ENCODE peak calls at places on chromosomes 4 and X, in four cellular contexts. C, A, F and H are unnamed samples.

GRCh38 chr4:19024047-19024446 is 1002.5 kb upstream of the LCORL start:
- DNase-seq in A (no peak), F (no peak), C (no peak), H (no peak)

GRCh38 chrX:123348468-123348867 is 164.4 kb downstream of the GRIA3 start:
- DNase-seq in F (no peak), C (no peak), A (no peak), H (no peak)

GRCh38 chrX:44072631-44073030 is 99.4 kb upstream of the NDP start:
- DNase-seq in C (no peak), A (no peak), F (no peak), H (no peak)

GRCh38 chr4:29734785-29735184 is 985.4 kb upstream of the PCDH7 start:
- DNase-seq in C (no peak), F (no peak), A (no peak), H (no peak)

GRCh38 chrX:23822397-23822796 is 39.4 kb downstream of the SAT1 start:
- DNase-seq in A (no peak), F (no peak), C (no peak), H (no peak)

GRCh38 chr4:56410247-56410646 is 23.0 kb upstream of the AASDH start:
- DNase-seq in A (peak; percentile 47), C (peak; percentile 78), F (no peak), H (peak; percentile 36)

GRCh38 chrX:71532078-71532752 is 689 bp upstream of the OGT start:
- DNase-seq in A (no peak), F (no peak), C (peak; percentile 5), H (no peak)

GRCh38 chr4:1241466-1241935 is 7.4 kb downstream of the CTBP1 start:
- DNase-seq in F (no peak), C (no peak), A (no peak), H (peak; percentile 64)

GRCh38 chr4:113784497-113785254 is 23.1 kb upstream of the CAMK2D start:
- DNase-seq in C (no peak), A (no peak), F (no peak), H (no peak)

GRCh38 chr4:172225457-172225856 is 412.3 kb downstream of the GALNTL6 start:
- DNase-seq in A (no peak), C (no peak), F (no peak), H (no peak)

GRCh38 chr4:154014401-154015105 is 225.7 kb upstream of the SFRP2 start:
- DNase-seq in A (no peak), C (no peak), F (no peak), H (no peak)

GRCh38 chrX:55714111-55714510 is 3.4 kb upstream of the RRAGB start:
- DNase-seq in C (no peak), A (no peak), F (no peak), H (no peak)

GRCh38 chrX:17547658-17548057 is 172.7 kb downstream of the NHS start:
- DNase-seq in F (no peak), C (no peak), A (peak; percentile 87), H (peak; percentile 64)

GRCh38 chrX:30301977-30302376 is 7.2 kb downstream of the NR0B1 start:
- DNase-seq in F (no peak), C (no peak), A (no peak), H (no peak)

GRCh38 chr4:151905197-151905596 is 144.4 kb upstream of the GATB start:
- DNase-seq in A (no peak), C (no peak), F (no peak), H (no peak)

GRCh38 chrX:112211459-112211858 is 128.9 kb upstream of the TRPC5 start:
- DNase-seq in F (no peak), A (no peak), C (no peak), H (no peak)

DNA sequence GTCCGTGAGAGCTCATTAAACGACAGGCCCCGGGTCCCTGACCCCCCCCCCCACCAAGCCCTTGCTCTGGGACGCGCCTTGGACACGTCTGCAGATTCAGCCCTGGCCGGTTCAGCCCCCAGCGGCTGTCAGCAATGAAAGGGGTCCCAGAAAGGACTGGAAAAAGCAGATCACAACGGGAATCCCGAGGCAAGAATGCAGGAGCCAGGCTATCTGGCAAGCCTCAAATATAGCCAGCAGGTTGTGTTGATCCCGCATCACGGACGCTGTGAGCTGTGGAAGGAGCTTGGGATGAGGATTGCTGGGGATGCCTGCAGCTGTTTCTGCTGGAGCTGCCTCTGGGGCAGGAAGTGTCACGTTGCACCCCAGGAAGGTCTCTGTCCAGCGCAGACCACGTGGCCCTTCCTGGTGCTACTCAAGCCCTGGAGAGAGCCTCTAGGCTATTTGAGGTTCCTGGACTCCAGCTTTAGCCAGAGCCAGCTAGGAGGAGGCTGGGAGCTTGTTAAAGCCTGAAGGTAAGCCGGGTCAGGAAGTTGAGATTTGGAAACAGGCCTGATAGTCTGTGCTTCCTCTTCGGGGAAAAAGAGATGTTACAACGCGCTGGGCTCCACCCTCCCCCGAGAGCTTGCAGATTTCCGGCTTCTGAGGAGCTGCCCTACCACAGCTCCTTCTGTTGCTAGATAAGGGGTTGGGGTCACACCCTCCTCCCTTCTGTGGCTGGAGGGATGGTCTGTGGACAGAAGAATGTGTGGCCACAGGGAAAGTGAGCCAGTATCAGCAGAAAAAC is 19.3 kb upstream of the CSF2RA start:
- DNase-seq in A (peak; percentile 39), F (no peak), C (peak; percentile 32), H (no peak)
- TF ChIP-seq POLR2A in A (no peak), F (no peak), C (no peak), H (no peak)

GRCh38 chrX:40095588-40096394 is 2.0 kb downstream of the BCOR start:
- DNase-seq in C (no peak), A (no peak), F (no peak), H (no peak)
- H3K4me1 ChIP-seq in C (peaks cover 11% of the 10 kb centered on the region), A (peaks cover 55% of the 10 kb centered on the region), F (peaks cover 51% of the 10 kb centered on the region), H (peaks cover 30% of the 10 kb centered on the region)

GRCh38 chr4:185916231-185916630 is 104.2 kb upstream of the SORBS2 start:
- DNase-seq in C (no peak), F (peak; percentile 72), A (no peak), H (no peak)
- H3K27ac ChIP-seq in C (no peak overlapping the region), F (no peak overlapping the region), A (no peak overlapping the region), H (no peak overlapping the region)

GRCh38 chr4:59381591-59381990 is 1818.5 kb upstream of the ADGRL3 start:
- DNase-seq in A (no peak), F (no peak), C (no peak), H (no peak)
- TF ChIP-seq POLR2A in A (no peak), F (no peak), C (no peak), H (no peak)

DNA sequence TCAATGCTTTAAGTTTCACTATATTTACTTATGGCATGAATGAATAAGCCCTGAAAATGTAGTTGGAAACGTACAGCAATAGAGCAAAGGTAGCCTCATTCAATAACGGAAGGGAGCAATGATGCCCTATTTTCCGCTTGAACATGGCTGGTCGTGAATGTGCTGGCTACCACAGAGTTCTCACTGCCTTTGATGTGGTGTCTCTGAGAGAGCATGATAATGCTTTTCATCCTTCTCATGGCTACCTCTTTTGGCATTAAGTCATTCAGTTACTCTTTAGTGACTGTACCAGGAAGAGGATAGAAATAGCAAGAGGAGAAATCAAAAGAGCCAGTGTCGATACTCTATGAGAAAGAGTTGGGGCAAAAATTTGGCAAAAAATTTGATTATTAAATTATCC is 308.0 kb downstream of the PPP3CA start:
- DNase-seq in A (no peak), F (no peak), C (no peak), H (no peak)
- H3K4me1 ChIP-seq in A (peaks cover 5% of the 10 kb centered on the region), F (no peaks in the 10 kb centered on the region), C (no peaks in the 10 kb centered on the region), H (peaks cover 4% of the 10 kb centered on the region)

GRCh38 chr4:80036949-80037348 is 36.1 kb downstream of the ANTXR2 start:
- DNase-seq in A (no peak), C (no peak), F (no peak), H (no peak)
- H3K27ac ChIP-seq in A (no peak overlapping the region), C (peak overlapping the region; percentile 88), F (peak overlapping the region; percentile 84), H (peak overlapping the region; percentile 62)

GRCh38 chr4:25234390-25235367 is 846 bp downstream of the PI4K2B start:
- DNase-seq in F (no peak), A (peak; percentile 59), C (peak; percentile 41), H (peak; percentile 58)

GRCh38 chr4:25236971-25237370 is 3.1 kb downstream of the PI4K2B start:
- DNase-seq in A (no peak), F (no peak), C (no peak), H (no peak)

GRCh38 chr4:25235401-25235800 is 1.6 kb downstream of the PI4K2B start:
- DNase-seq in C (no peak), A (no peak), F (no peak), H (no peak)

GRCh38 chr4:25233194-25233593 is 639 bp upstream of the PI4K2B start:
- DNase-seq in F (no peak), A (no peak), C (no peak), H (no peak)

DNA sequence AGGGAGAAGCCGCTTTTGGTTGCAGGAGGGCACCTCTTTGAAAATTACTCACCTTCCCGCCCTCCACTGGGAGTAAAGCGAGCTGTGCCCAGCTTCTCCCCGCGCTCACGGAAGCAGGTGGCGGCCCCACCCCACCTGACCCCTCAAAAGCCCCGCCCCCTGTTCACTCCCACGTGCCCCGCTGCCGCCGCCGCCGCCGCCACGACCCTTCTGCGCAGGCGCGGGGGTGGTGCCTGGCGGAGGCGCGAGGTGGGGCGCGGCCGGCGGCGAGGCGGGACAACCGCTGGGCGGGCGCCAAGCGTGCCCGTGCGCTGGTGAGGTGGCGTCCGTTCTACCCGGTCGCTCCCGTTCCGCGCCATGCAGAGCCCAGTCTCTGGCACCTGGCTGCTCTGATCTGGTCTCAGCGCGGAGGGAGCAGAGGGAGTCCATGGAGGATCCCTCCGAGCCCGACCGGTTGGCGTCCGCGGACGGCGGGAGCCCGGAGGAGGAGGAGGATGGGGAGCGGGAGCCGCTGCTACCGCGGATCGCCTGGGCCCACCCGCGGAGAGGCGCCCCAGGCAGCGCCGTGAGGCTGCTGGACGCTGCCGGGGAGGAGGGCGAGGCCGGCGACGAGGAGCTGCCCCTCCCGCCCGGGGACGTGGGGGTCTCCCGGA is at the start of gene PI4K2B:
- DNase-seq in A (peak; percentile 96), C (peak; percentile 76), F (peak; percentile 95), H (peak; percentile 98)
- TF ChIP-seq POLR2A in A (peak; percentile 13), C (peak; percentile 79), F (peak; percentile 30), H (no peak)